ENCODE peak calls at places on chromosome 14, in four cellular contexts. F, P, I and Q are unnamed samples.
A peak's percentile ranks its signal among the peaks of the same experiment; 100 is the strongest.

GRCh38 chr14:104205781-104206180 is 67.4 kb downstream of the KIF26A start:
- DNase-seq in F (no peak), I (no peak), P (no peak), Q (no peak)

GRCh38 chr14:55448146-55448614 is 7.8 kb upstream of the TBPL2 start:
- DNase-seq in F (peak; percentile 79), I (no peak), P (peak; percentile 97), Q (no peak)

GRCh38 chr14:39417014-39417413 is 15.2 kb downstream of the FBXO33 start:
- DNase-seq in F (no peak), I (no peak), P (no peak), Q (peak; percentile 60)

GRCh38 chr14:28766505-28767238 is at the start of gene FOXG1:
- DNase-seq in P (no peak), I (peak; percentile 79), F (no peak), Q (no peak)

GRCh38 chr14:87745507-87746118 is 247.4 kb downstream of the GALC start:
- DNase-seq in I (peak; percentile 17), F (peak; percentile 12), P (peak; percentile 7), Q (peak; percentile 23)

GRCh38 chr14:67620217-67620789 is 583 bp downstream of the ARG2 start:
- DNase-seq in I (no peak), F (peak; percentile 21), P (peak; percentile 7), Q (no peak)

GRCh38 chr14:58915646-58916045 is 272.8 kb upstream of the DAAM1 start:
- DNase-seq in F (no peak), I (no peak), P (no peak), Q (no peak)

GRCh38 chr14:104863131-104863862 is 1.8 kb upstream of the CEP170B start:
- DNase-seq in P (no peak), I (no peak), F (no peak), Q (no peak)

GRCh38 chr14:79971330-79971729 is 240.0 kb downstream of the DIO2 start:
- DNase-seq in P (peak; percentile 87), F (no peak), I (no peak), Q (no peak)

GRCh38 chr14:96638041-96638855 is 136.1 kb downstream of the PAPOLA start:
- DNase-seq in P (no peak), I (no peak), F (no peak), Q (no peak)

GRCh38 chr14:32372154-32372553 is 43.1 kb downstream of the AKAP6 start:
- DNase-seq in I (no peak), P (peak; percentile 97), F (no peak), Q (no peak)

GRCh38 chr14:73325630-73326299 is 88.5 kb downstream of the PAPLN start:
- DNase-seq in F (no peak), P (no peak), I (no peak), Q (no peak)

GRCh38 chr14:65729547-65729946 is 317.0 kb downstream of the FUT8 start:
- DNase-seq in I (no peak), P (no peak), F (no peak), Q (no peak)

GRCh38 chr14:73953731-73954130 is 3.6 kb downstream of the COQ6 start:
- DNase-seq in P (no peak), I (no peak), F (no peak), Q (no peak)

GRCh38 chr14:39491134-39491541 is 58.9 kb upstream of the FBXO33 start:
- DNase-seq in P (peak; percentile 52), F (peak; percentile 15), I (peak; percentile 6), Q (peak; percentile 59)

GRCh38 chr14:75861161-75861621 is 120.6 kb downstream of the TGFB3 start:
- DNase-seq in P (peak; percentile 87), I (peak; percentile 14), F (no peak), Q (peak; percentile 80)

GRCh38 chr14:70987042-70987441 is 79.8 kb downstream of the PCNX1 start:
- DNase-seq in P (peak; percentile 4), I (no peak), F (no peak), Q (no peak)

GRCh38 chr14:22536853-22537338 is 52.1 kb downstream of the DAD1 start:
- DNase-seq in I (peak; percentile 77), F (peak; percentile 90), P (peak; percentile 98), Q (no peak)

GRCh38 chr14:101508196-101508947 is 52.9 kb upstream of the DIO3 start:
- DNase-seq in F (no peak), P (no peak), I (no peak), Q (no peak)

GRCh38 chr14:91755560-91755959 is 23.7 kb upstream of the CATSPERB start:
- DNase-seq in P (peak; percentile 4), F (no peak), I (no peak), Q (peak; percentile 76)

GRCh38 chr14:32249780-32250179 is 46.7 kb upstream of the RNU6-8 start:
- DNase-seq in F (no peak), P (no peak), I (no peak), Q (no peak)

GRCh38 chr14:25150934-25151790 is 101.2 kb upstream of the STXBP6 start:
- DNase-seq in I (peak; percentile 31), F (peak; percentile 10), P (peak; percentile 71), Q (peak; percentile 72)

GRCh38 chr14:37590096-37590809 is 4.8 kb downstream of the FOXA1 start:
- DNase-seq in F (no peak), P (no peak), I (no peak), Q (no peak)

GRCh38 chr14:67987596-67987995 is 168.0 kb downstream of the RAD51B start:
- DNase-seq in I (no peak), F (no peak), P (peak; percentile 95), Q (no peak)

GRCh38 chr14:93003945-93004698 is 81.2 kb downstream of the CHGA start:
- DNase-seq in P (no peak), F (no peak), I (no peak), Q (no peak)

GRCh38 chr14:101457936-101458535 is 103.3 kb upstream of the DIO3 start:
- DNase-seq in F (no peak), P (no peak), I (no peak), Q (no peak)

GRCh38 chr14:105315211-105315721 is 718 bp downstream of the PACS2 start:
- DNase-seq in I (no peak), P (no peak), F (peak; percentile 40), Q (peak; percentile 41)

GRCh38 chr14:104870368-104871144 is 5.5 kb downstream of the CEP170B start:
- DNase-seq in F (peak; percentile 45), P (no peak), I (peak; percentile 37), Q (peak; percentile 21)

GRCh38 chr14:101457177-101457935 is 103.9 kb upstream of the DIO3 start:
- DNase-seq in I (no peak), P (no peak), F (no peak), Q (no peak)

GRCh38 chr14:95460647-95461478 is 55.6 kb downstream of the SYNE3 start:
- DNase-seq in I (no peak), F (peak; percentile 61), P (peak; percentile 79), Q (no peak)
- TF ChIP-seq MAZ in I (no peak), F (no peak), P (no peak), Q (no peak)

GRCh38 chr14:62213516-62213915 is 451.3 kb downstream of the SNAPC1 start:
- DNase-seq in P (peak; percentile 83), I (no peak), F (no peak), Q (no peak)
- TF ChIP-seq MAZ in P (no peak), I (no peak), F (no peak), Q (no peak)

DNA sequence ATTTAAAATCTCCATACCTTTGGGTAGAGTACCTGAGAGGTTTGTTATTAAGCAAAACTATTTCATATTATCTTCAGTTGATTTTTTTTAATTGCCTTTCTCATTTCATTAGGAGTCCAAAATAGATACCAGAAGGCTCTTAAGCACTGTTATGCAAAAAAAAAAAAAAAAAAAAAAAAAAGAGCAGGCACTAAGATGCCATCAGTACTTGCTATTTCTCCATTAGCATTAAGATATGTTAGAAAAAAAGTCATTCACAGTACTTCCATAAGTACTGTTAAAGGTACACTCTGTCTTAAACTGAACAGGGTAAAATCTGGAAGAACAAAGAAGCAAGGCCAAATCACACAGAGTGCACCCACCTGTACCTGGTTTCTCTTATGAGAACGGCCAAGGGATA is 57.2 kb downstream of the SETD3 start:
- DNase-seq in P (no peak), F (no peak), I (no peak), Q (no peak)
- TF ChIP-seq MAZ in P (no peak), F (no peak), I (no peak), Q (no peak)

DNA sequence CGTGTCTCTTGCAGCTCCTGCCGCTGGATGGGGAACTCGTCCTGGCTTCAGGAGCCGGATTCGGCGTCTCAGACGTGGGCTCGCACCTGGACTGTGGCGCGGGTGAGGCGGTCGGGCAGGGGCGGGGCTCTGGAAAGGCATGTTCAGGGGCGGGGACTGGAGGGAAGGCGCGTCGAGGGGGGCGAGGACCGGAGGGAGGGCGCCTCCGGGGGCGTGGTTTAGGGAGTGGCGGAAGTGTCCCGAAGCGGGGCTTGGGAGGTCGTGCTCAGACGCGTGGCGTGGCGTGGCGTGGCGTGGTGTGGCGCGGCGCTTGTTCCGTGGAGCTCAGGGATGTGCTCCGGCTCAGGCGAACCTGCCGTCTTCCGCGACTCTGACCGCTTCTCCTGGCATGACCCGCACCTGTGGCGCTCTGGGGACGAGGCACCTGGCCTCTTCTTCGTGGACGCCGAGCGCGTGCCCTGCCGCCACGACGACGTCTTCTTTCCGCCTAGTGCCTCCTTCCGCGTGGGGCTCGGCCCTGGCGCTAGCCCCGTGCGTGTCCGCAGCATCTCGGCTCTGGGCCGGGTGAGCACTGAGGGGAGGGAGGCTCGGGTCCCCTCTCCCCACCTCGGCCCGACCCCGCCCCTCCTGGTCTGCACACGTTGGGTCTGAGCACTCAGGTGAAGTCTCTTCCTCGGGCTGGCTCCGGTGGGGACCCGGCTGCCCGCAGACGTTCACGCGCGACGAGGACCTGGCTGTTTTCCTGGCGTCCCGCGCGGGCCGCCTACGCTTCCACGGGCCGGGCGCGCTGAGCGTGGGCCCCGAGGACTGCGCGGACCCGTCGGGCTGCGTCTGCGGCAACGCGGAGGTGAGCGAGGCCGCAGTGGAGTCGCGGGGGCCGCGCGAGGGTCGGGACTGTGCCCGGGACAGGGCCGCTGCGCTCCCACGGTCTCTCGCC is 6.2 kb downstream of the AMN start:
- DNase-seq in F (no peak), P (peak; percentile 5), I (no peak), Q (no peak)
- TF ChIP-seq MAZ in F (no peak), P (no peak), I (no peak), Q (no peak)

DNA sequence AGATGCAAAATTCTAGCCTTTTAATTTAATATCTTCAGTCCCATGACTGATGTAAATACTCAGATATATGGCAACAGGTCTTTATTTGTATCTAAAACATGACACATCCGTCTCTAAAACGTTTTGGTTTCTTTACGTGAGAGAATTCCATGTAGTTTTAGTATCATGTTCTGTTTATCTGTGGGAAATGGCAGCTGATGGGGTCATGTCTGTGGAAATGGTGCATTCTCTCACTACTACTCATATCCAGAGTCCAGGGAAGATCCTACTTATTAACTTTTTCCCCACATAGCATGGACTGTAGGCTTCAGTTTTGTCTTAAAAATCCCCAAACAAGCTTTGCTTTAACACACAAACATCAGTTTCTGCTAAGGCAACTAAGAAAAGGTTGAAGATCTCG is 53.8 kb downstream of the SPTLC2 start:
- DNase-seq in F (no peak), P (peak; percentile 98), I (no peak), Q (no peak)
- TF ChIP-seq MAZ in F (no peak), P (no peak), I (no peak), Q (no peak)

GRCh38 chr14:62662811-62663477 is 382.3 kb downstream of the KCNH5 start:
- DNase-seq in P (peak; percentile 4), F (no peak), I (no peak), Q (peak; percentile 2)
- TF ChIP-seq MAZ in P (no peak), F (no peak), I (no peak), Q (no peak)